ENCODE peak calls at places on chromosomes 1 and 21, in eight cellular contexts. E is tibial nerve, U is upper lobe of left lung, R is endothelial cell of umbilical vein, F is Peyer's patch, P is transverse colon, B is A549, M is spleen. H is an unnamed sample.

GRCh38 chr1:205703072-205703471 is 22.8 kb upstream of the SLC45A3 start:
- DNase-seq in P (no peak), R (no peak), B (no peak), U (no peak), E (no peak), M (no peak), F (no peak), H (no peak)

GRCh38 chr1:27360159-27361043 is 6.4 kb downstream of the MAP3K6 start:
- DNase-seq in P (peak), E (no peak), R (no peak), U (peak), B (no peak), M (peak), F (peak), H (no peak)

GRCh38 chr1:18640228-18641004 is 9.8 kb downstream of the PAX7 start:
- DNase-seq in B (no peak), R (no peak), P (no peak), E (no peak), F (no peak), M (no peak), U (peak), H (no peak)

GRCh38 chr1:56409112-56409691 is 170.2 kb downstream of the PLPP3 start:
- DNase-seq in U (no peak), M (peak), B (no peak), P (peak), R (no peak), F (peak), E (no peak), H (peak)

GRCh38 chr1:81410351-81410750 is 390.4 kb upstream of the ADGRL2 start:
- DNase-seq in U (no peak), F (no peak), R (no peak), M (no peak), E (no peak), B (no peak), P (no peak), H (no peak)

GRCh38 chr1:109613396-109614147 is 5.8 kb downstream of the GNAT2 start:
- DNase-seq in F (no peak), M (no peak), B (no peak), U (no peak), P (no peak), R (peak), E (no peak), H (no peak)

GRCh38 chr1:226974544-226975258 is 34.6 kb downstream of the COQ8A start:
- DNase-seq in R (no peak), B (no peak), P (no peak), M (no peak), F (no peak), E (no peak), U (peak), H (no peak)

GRCh38 chr1:47776554-47777156 is 220.5 kb downstream of the TRABD2B start:
- DNase-seq in R (no peak), B (no peak), F (no peak), P (no peak), E (no peak), U (no peak), M (no peak), H (no peak)

GRCh38 chr1:73674945-73675561 is 522.9 kb downstream of the LRRIQ3 start:
- DNase-seq in B (no peak), E (no peak), F (no peak), U (no peak), P (no peak), R (peak), M (no peak), H (no peak)

GRCh38 chr1:169538998-169539871 is 47.0 kb downstream of the F5 start:
- DNase-seq in U (no peak), E (no peak), P (no peak), M (no peak), B (no peak), R (no peak), F (no peak), H (no peak)

GRCh38 chr1:67586596-67586995 is 98.4 kb upstream of the GADD45A start:
- DNase-seq in P (no peak), B (no peak), M (no peak), F (no peak), R (no peak), E (no peak), U (no peak), H (no peak)

GRCh38 chr1:41045740-41046139 is 24.2 kb upstream of the SLFNL1 start:
- DNase-seq in U (no peak), B (no peak), F (no peak), M (no peak), E (no peak), R (peak), P (peak), H (no peak)

GRCh38 chr1:234899041-234899787 is 229.4 kb downstream of the TOMM20 start:
- DNase-seq in F (no peak), R (peak), E (no peak), B (no peak), M (no peak), U (no peak), P (no peak), H (no peak)

GRCh38 chr1:84598846-84599741 is 24.9 kb upstream of the CTBS start:
- DNase-seq in U (no peak), P (no peak), M (no peak), R (peak), F (no peak), E (no peak), B (no peak), H (no peak)

GRCh38 chr21:41799763-41800162 is 32.9 kb upstream of the RIPK4 start:
- DNase-seq in M (no peak), R (no peak), P (no peak), B (no peak), E (no peak), U (no peak), F (no peak), H (no peak)

GRCh38 chr1:107430540-107431228 is 289.8 kb downstream of the NTNG1 start:
- DNase-seq in M (no peak), E (no peak), B (peak), R (peak), F (peak), P (peak), U (no peak), H (no peak)

GRCh38 chr1:37561794-37562132 is 5.0 kb downstream of the DNALI1 start:
- DNase-seq in B (peak), U (no peak), P (no peak), E (no peak), R (peak), F (peak), M (no peak), H (peak)

GRCh38 chr1:45191418-45191783 is 15.0 kb downstream of the ZSWIM5 start:
- DNase-seq in R (no peak), M (no peak), U (no peak), P (no peak), F (no peak), E (no peak), B (no peak), H (no peak)

GRCh38 chr1:19014765-19015164 is 58.3 kb upstream of the IFFO2 start:
- DNase-seq in R (no peak), F (no peak), E (no peak), M (no peak), U (no peak), B (no peak), P (no peak), H (no peak)

GRCh38 chr1:17742590-17742989 is 12.5 kb upstream of the ACTL8 start:
- DNase-seq in R (no peak), B (no peak), E (no peak), F (no peak), U (no peak), P (no peak), M (no peak), H (no peak)

GRCh38 chr1:169928438-169929209 is 34.9 kb upstream of the SCYL3 start:
- DNase-seq in R (peak), U (no peak), P (no peak), E (no peak), F (no peak), M (no peak), B (no peak), H (no peak)

GRCh38 chr1:22044690-22045420 is 7.7 kb upstream of the CDC42 start:
- DNase-seq in E (no peak), F (peak), U (no peak), R (no peak), M (peak), P (no peak), B (no peak), H (no peak)

GRCh38 chr21:28635541-28635940 is 357.1 kb downstream of the LTN1 start:
- DNase-seq in U (no peak), M (no peak), R (peak), B (no peak), P (no peak), E (no peak), F (no peak), H (no peak)

GRCh38 chr1:178606839-178607238 is 93.9 kb downstream of the TEX35 start:
- DNase-seq in B (no peak), M (no peak), F (no peak), R (no peak), P (no peak), U (peak), E (no peak), H (no peak)

GRCh38 chr1:5109652-5110051 is 455.2 kb downstream of the AJAP1 start:
- DNase-seq in E (no peak), R (no peak), B (no peak), U (no peak), P (no peak), M (no peak), F (no peak), H (no peak)

GRCh38 chr1:29849038-29849750 is 612.9 kb downstream of the PTPRU start:
- DNase-seq in E (no peak), F (peak), R (peak), B (no peak), P (peak), M (peak), U (no peak), H (peak)

GRCh38 chr1:235999259-235999925 is 65.5 kb downstream of the NID1 start:
- DNase-seq in F (no peak), U (no peak), R (peak), E (no peak), B (peak), P (no peak), M (no peak), H (peak)

GRCh38 chr1:225567789-225568188 is 85.1 kb downstream of the ENAH start:
- DNase-seq in P (no peak), E (no peak), U (no peak), B (no peak), M (no peak), F (no peak), R (peak), H (no peak)

GRCh38 chr1:207404849-207405525 is 49.1 kb upstream of the CR2 start:
- DNase-seq in U (no peak), P (no peak), E (no peak), M (no peak), B (peak), F (no peak), R (peak), H (peak)

GRCh38 chr1:22841142-22841541 is 130.5 kb downstream of the EPHB2 start:
- DNase-seq in R (no peak), E (no peak), P (no peak), F (no peak), M (no peak), B (no peak), U (no peak), H (no peak)

GRCh38 chr1:198849108-198849507 is 210.3 kb downstream of the PTPRC start:
- DNase-seq in U (no peak), B (no peak), E (no peak), F (no peak), M (no peak), P (no peak), R (no peak), H (no peak)

GRCh38 chr1:204180133-204180532 is 14.0 kb upstream of the REN start:
- DNase-seq in P (no peak), R (no peak), M (peak), F (no peak), B (no peak), U (no peak), E (no peak), H (no peak)

GRCh38 chr1:210855440-210855839 is 278.5 kb downstream of the KCNH1 start:
- DNase-seq in B (no peak), P (no peak), E (no peak), U (no peak), R (no peak), F (no peak), M (no peak), H (no peak)

GRCh38 chr21:28018213-28018612 is 974.5 kb downstream of the LTN1 start:
- DNase-seq in U (peak), P (no peak), F (no peak), R (no peak), B (no peak), E (no peak), M (no peak), H (no peak)

GRCh38 chr1:81800741-81801031 is at the start of gene ADGRL2:
- DNase-seq in R (no peak), M (no peak), F (no peak), U (peak), B (no peak), P (no peak), E (no peak), H (peak)

GRCh38 chr1:200075938-200076546 is 48.5 kb downstream of the NR5A2 start:
- DNase-seq in M (no peak), F (no peak), R (peak), P (no peak), B (peak), U (no peak), E (no peak), H (no peak)

GRCh38 chr1:26184086-26184485 is 6.3 kb upstream of the CATSPER4 start:
- DNase-seq in E (no peak), B (no peak), R (no peak), U (no peak), F (no peak), P (no peak), M (no peak), H (no peak)

GRCh38 chr1:182388392-182389134 is 3.0 kb downstream of the GLUL start:
- DNase-seq in E (no peak), M (no peak), F (no peak), R (no peak), B (no peak), U (no peak), P (no peak), H (no peak)
- TF ChIP-seq POLR2A in E (no peak), M (peak), F (no peak), R (no peak), B (no peak), U (no peak), P (no peak), H (no peak)

GRCh38 chr21:26043891-26044290 is 126.7 kb downstream of the APP start:
- DNase-seq in U (no peak), B (no peak), P (no peak), R (no peak), E (no peak), M (no peak), F (no peak), H (no peak)
- TF ChIP-seq POLR2A in U (no peak), B (no peak), P (no peak), R (no peak), E (no peak), M (no peak), F (no peak), H (no peak)

GRCh38 chr1:159923203-159924024 is 1.9 kb downstream of the TAGLN2 start:
- DNase-seq in P (peak), F (peak), B (peak), M (peak), R (peak), E (peak), U (peak), H (no peak)

GRCh38 chr1:159924025-159924790 is 1.1 kb downstream of the TAGLN2 start:
- DNase-seq in E (peak), M (peak), P (peak), R (peak), U (peak), F (peak), B (peak), H (peak)

GRCh38 chr1:159927211-159927886 is 2.0 kb upstream of the TAGLN2 start:
- DNase-seq in P (no peak), B (no peak), M (peak), F (no peak), R (no peak), U (peak), E (no peak), H (no peak)

GRCh38 chr1:159925713-159926066 is 383 bp upstream of the TAGLN2 start:
- DNase-seq in P (no peak), F (no peak), R (no peak), M (peak), U (no peak), E (no peak), B (no peak), H (no peak)

DNA sequence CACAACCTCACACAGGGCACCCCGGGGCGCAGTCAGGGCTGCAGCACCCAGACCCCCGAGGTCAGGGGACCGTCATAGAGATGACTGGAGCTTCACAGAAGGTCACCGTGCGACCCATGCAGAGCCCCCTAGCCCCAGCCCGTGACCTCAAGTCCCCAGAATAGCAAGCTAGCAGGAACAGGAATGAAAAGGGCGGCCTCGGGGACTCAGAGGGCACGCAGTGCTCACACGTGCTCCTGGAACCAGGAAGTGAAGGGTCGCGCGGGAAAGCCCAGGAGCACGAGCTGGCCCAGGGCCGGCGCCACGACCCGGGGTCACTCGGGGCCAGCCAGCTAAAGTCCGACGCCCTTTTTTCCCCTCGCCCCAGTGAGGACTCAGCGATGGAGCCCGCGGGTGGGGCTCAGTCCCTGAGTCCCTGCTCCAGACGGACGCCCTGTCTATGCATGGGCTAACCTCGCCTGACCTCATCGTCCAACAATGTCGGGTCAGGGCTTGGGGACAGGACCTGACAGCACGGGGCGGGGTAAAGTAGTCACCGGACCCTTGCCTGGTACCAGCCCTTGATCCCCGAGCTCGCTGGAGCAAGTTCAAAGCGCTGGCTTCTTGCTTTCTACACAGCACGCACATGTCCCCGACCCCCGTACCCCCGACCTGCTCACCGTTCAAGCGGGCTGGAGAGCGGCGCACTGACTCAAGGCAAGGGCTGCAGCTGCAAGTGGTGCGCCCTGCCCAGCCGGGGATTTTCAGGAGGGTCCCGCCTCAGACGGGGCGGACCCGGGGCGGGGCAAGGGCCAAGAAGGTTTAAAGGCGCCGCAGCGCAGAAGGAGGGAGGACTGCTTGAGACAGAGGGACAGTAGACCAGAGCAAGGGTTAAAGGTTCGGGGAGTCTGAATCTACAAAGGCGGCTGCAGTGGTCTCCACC is at the start of gene TAGLN2:
- DNase-seq in E (peak), U (peak), R (peak), P (peak), B (peak), M (peak), F (peak), H (peak)
- TF ChIP-seq POLR2A in E (peak), U (peak), R (peak), P (peak), B (peak), M (peak), F (peak), H (peak)

GRCh38 chr21:37207441-37208009 is 59.6 kb downstream of the VPS26C start:
- DNase-seq in M (peak), U (no peak), F (no peak), B (no peak), E (no peak), R (no peak), P (peak), H (no peak)
- TF ChIP-seq POLR2A in M (no peak), U (no peak), F (no peak), B (no peak), E (no peak), R (no peak), P (no peak), H (peak)

GRCh38 chr1:31576201-31576669 is at the start of gene TINAGL1:
- DNase-seq in E (no peak), P (peak), M (no peak), U (peak), R (peak), B (no peak), F (peak), H (no peak)
- TF ChIP-seq POLR2A in E (no peak), P (peak), M (peak), U (no peak), R (peak), B (no peak), F (peak), H (no peak)

GRCh38 chr1:151346769-151347522 is at the start of gene RFX5:
- DNase-seq in F (peak), U (peak), R (peak), E (peak), M (peak), P (peak), B (peak), H (peak)
- TF ChIP-seq POLR2A in F (peak), U (no peak), R (no peak), E (no peak), M (peak), P (peak), B (peak), H (peak)